ENCODE peak calls at places on chromosomes 12 and 14, in four cellular contexts. K is A549, U is K562, V is HepG2. I is an unnamed sample.

GRCh38 chr14:100124551-100125088 is 34.8 kb downstream of the DEGS2 start:
- DNase-seq in K (no peak), U (no peak), V (no peak), I (no peak)

GRCh38 chr14:24407608-24408325 is 9.0 kb downstream of the NYNRIN start:
- DNase-seq in K (no peak), U (no peak), V (no peak), I (no peak)

GRCh38 chr14:28141662-28142061 is 624.9 kb upstream of the FOXG1 start:
- DNase-seq in K (no peak), U (no peak), V (no peak), I (no peak)

GRCh38 chr12:89529738-89530137 is 3.9 kb upstream of the POC1B start:
- DNase-seq in K (peak), U (peak), V (peak), I (peak)

GRCh38 chr12:17370621-17371020 is 719.4 kb downstream of the RERGL start:
- DNase-seq in K (no peak), U (no peak), V (no peak), I (no peak)

GRCh38 chr14:37230551-37231194 is 32.9 kb downstream of the MIPOL1 start:
- DNase-seq in K (peak), U (peak), V (peak), I (peak)

GRCh38 chr12:6535960-6536847 is 1.9 kb downstream of the GAPDH start:
- DNase-seq in K (no peak), U (no peak), V (peak), I (no peak)

GRCh38 chr12:45220366-45220931 is 4.6 kb downstream of the ANO6 start:
- DNase-seq in K (no peak), U (no peak), V (no peak), I (no peak)

GRCh38 chr12:102478416-102479098 is 1.8 kb downstream of the IGF1 start:
- DNase-seq in K (no peak), U (no peak), V (no peak), I (no peak)

GRCh38 chr14:77707355-77707723 is 484 bp downstream of the ALKBH1 start:
- DNase-seq in K (peak), U (peak), V (peak), I (peak)

GRCh38 chr12:122206976-122207375 is 3.5 kb downstream of the B3GNT4 start:
- DNase-seq in K (no peak), U (no peak), V (no peak), I (no peak)

GRCh38 chr12:112964915-112965314 is 13.4 kb upstream of the OAS2 start:
- DNase-seq in K (no peak), U (no peak), V (no peak), I (no peak)

GRCh38 chr14:23056257-23056955 is 914 bp downstream of the CDH24 start:
- DNase-seq in K (peak), U (peak), V (peak), I (peak)

GRCh38 chr12:1488908-1489381 is 105.4 kb downstream of the FBXL14 start:
- DNase-seq in K (no peak), U (no peak), V (no peak), I (peak)

GRCh38 chr12:42094277-42094676 is 50.4 kb downstream of the GXYLT1 start:
- DNase-seq in K (no peak), U (no peak), V (no peak), I (peak)

GRCh38 chr12:26134540-26134939 is 9.7 kb upstream of the BHLHE41 start:
- DNase-seq in K (no peak), U (no peak), V (no peak), I (no peak)

GRCh38 chr12:131027876-131028586 is 74.3 kb downstream of the ADGRD1 start:
- DNase-seq in K (no peak), U (no peak), V (no peak), I (no peak)
- TF ChIP-seq SMC3 in K (no peak), U (no peak), V (no peak), I (no peak)

GRCh38 chr12:76144253-76144564 is 59.7 kb upstream of the NAP1L1 start:
- DNase-seq in K (no peak), U (no peak), V (no peak), I (peak)

GRCh38 chr12:76137611-76138010 is 53.1 kb upstream of the NAP1L1 start:
- DNase-seq in K (no peak), U (no peak), V (no peak), I (peak)

GRCh38 chr12:76143343-76144252 is 59.1 kb upstream of the NAP1L1 start:
- DNase-seq in K (no peak), U (no peak), V (no peak), I (no peak)

GRCh38 chr12:76138656-76139055 is 54.2 kb upstream of the NAP1L1 start:
- DNase-seq in K (no peak), U (no peak), V (no peak), I (no peak)

GRCh38 chr12:76142305-76142704 is 57.8 kb upstream of the NAP1L1 start:
- DNase-seq in K (no peak), U (no peak), V (no peak), I (no peak)
- TF ChIP-seq MAFK in K (no peak), U (no peak), V (no peak), I (no peak)

DNA sequence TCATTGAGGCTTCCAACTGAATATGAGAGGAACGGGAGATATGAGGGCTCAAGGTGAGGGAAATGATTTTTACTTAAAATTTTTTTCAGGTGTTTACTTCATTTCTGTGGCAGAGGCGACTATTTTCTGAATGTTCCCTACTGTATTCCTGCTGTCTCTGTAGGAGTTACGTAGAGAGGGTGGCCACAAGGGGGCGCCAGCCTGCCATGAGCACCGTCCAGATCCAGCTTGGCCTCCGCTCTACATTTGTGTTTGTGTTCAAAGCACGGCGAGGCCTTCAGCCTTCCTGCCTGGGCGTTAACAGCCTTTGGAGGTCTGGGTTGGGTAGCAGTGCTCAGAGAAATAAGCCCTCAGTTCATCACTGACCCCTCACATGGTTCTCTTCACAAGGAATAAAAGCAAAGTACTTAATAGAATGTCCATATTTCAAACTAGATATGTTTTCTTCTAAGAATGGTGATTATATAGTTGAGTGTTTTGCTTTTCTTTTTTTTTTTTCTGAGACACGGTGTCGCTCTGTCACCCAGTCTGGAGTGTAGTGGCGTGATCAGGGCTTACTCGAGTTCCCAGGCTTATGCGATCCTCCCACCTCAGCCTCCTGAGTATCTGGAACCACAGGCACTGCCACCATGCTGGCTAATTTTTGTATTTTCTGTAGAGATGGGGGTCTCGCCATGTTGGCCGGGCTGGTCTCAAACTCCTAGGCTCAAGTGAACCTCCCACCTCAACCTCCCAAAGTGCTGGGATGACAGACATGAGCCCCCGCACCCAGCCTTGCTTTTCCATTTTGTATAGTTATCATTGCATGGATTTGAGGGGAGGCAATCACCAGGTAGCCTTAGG is 22.3 kb downstream of the CKB start:
- DNase-seq in K (no peak), U (peak), V (peak), I (peak)
- TF ChIP-seq SMC3 in K (peak), U (peak), V (peak), I (peak)

DNA sequence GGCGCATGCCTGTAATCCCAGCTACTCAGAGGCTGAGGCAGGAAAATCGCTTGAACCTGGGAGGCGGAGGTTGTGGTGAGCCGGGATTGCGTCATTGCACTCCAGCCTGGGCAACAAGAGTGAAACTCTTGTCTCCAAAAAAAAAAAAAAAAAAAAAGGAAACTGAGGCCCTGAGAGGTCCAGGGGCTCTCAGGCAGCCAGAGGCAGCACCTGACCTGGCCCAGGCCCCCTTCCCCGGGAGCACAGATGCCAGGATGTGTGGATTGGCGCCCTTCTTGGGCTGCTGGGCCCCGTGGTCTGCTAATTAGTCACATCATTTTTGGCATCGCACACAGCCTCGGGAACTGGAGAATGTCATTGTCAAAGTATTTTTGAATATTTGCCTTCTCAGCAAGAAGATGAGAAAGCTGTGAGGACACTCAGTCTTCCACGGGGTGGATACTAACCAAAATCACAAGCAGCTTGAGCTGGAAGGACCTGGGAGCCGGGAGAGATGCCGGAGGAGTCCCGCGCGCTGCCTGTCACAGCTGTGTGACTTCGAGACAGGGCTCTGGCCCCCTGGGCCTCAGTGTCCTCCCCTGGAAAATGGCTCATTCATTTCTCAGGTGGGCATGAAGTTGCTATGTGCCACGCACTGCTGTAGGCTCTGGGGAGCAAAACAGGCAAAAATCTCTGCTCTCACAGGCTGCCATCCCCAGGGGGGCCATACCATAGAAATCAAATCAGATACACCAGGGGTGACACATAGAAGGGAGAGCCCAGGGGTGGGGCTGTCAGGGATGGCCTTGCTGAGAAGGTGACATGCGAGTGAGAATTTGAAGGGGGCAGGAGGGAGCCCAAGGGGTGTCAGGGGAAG is 12.5 kb upstream of the RCOR1 start:
- DNase-seq in K (no peak), U (no peak), V (no peak), I (peak)
- TF ChIP-seq MAFK in K (peak), U (no peak), V (peak), I (peak)

DNA sequence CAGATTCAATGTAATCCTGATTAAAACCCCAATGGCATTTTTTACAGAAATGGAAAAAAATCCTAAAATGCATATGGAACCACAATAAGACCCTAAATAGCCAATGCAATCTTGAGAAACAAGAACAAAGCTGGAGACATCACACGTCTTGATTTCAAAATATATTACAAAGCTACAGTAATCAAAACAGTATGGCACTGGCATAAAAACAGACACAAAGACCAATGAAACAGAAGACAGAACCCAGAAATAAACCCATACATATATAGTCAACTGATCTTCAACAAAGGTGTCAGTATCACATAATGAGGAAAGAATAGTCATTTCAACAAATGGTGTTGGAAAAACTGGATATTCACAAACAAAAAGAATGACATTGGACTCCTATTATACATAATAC is 9.4 kb upstream of the ABCC9 start:
- DNase-seq in K (no peak), U (no peak), V (no peak), I (no peak)
- TF ChIP-seq SMC3 in K (no peak), U (no peak), V (no peak), I (no peak)

GRCh38 chr12:46983959-46984833 is 95.2 kb upstream of the PCED1B start:
- DNase-seq in K (peak), U (no peak), V (peak), I (peak)
- TF ChIP-seq MAFK in K (no peak), U (no peak), V (no peak), I (no peak)

GRCh38 chr12:109240365-109240764 is 68.7 kb downstream of the FOXN4 start:
- DNase-seq in K (no peak), U (no peak), V (no peak), I (no peak)

GRCh38 chr12:109241936-109242335 is 67.1 kb downstream of the FOXN4 start:
- DNase-seq in K (no peak), U (no peak), V (no peak), I (no peak)

GRCh38 chr12:109236257-109236656 is 72.8 kb downstream of the FOXN4 start:
- DNase-seq in K (no peak), U (no peak), V (no peak), I (no peak)

GRCh38 chr12:109239179-109239578 is 69.9 kb downstream of the FOXN4 start:
- DNase-seq in K (no peak), U (no peak), V (no peak), I (no peak)

GRCh38 chr12:109239691-109240090 is 69.4 kb downstream of the FOXN4 start:
- DNase-seq in K (no peak), U (no peak), V (no peak), I (no peak)
- TF ChIP-seq SMC3 in K (no peak), U (no peak), V (no peak), I (no peak)

I was measured in IMR-90.